ENCODE peak calls at places on chromosomes 4 and X, in eight cellular contexts. S is sigmoid colon, C is foreskin fibroblast, Y is AG04450, V is body of pancreas, Z is GM20000, E is osteocyte, U is epithelial cell of esophagus. I is an unnamed sample.
A peak's percentile ranks its signal among the peaks of the same experiment; 100 is the strongest.

GRCh38 chrX:70089575-70090297 is 27.5 kb downstream of the OTUD6A start:
- DNase-seq in Z (no peak), V (no peak), U (peak; percentile 7), C (peak; percentile 52), Y (no peak), S (no peak), E (no peak), I (peak; percentile 64)

GRCh38 chrX:71542411-71542810 is 9.5 kb downstream of the OGT start:
- DNase-seq in Y (no peak), V (no peak), S (no peak), E (no peak), Z (no peak), C (peak; percentile 76), U (peak; percentile 66), I (peak; percentile 42)

GRCh38 chrX:101658661-101659477 is 781 bp downstream of the ARMCX2 start:
- DNase-seq in C (peak; percentile 75), Y (no peak), E (no peak), V (peak; percentile 70), U (peak; percentile 54), Z (peak; percentile 52), S (peak; percentile 88), I (no peak)

GRCh38 chrX:104854790-104855340 is 288.9 kb downstream of the IL1RAPL2 start:
- DNase-seq in V (no peak), S (no peak), U (no peak), Y (no peak), E (no peak), C (peak; percentile 0), Z (no peak), I (no peak)

GRCh38 chrX:132488092-132488749 is 617 bp downstream of the MBNL3 start:
- DNase-seq in Z (no peak), V (no peak), U (peak; percentile 52), S (no peak), C (peak; percentile 63), Y (no peak), E (no peak), I (peak; percentile 20)

GRCh38 chrX:9781941-9782340 is 4.3 kb upstream of the SHROOM2 start:
- DNase-seq in V (no peak), E (no peak), Z (no peak), S (no peak), U (no peak), Y (no peak), C (no peak), I (no peak)

GRCh38 chr4:37879365-37879764 is 11.5 kb upstream of the TBC1D1 start:
- DNase-seq in C (no peak), U (no peak), Y (no peak), V (no peak), E (no peak), Z (no peak), S (no peak), I (no peak)

GRCh38 chr4:150063128-150063527 is 15.1 kb upstream of the DCLK2 start:
- DNase-seq in V (no peak), Z (no peak), Y (no peak), C (no peak), U (no peak), S (no peak), E (no peak), I (no peak)

GRCh38 chr4:47251363-47252135 is 212.0 kb downstream of the COMMD8 start:
- DNase-seq in E (no peak), U (no peak), S (peak; percentile 32), V (no peak), C (no peak), Y (no peak), Z (no peak), I (no peak)

GRCh38 chr4:100117749-100118148 is 72.5 kb downstream of the DDIT4L start:
- DNase-seq in V (no peak), Z (no peak), U (no peak), S (no peak), E (no peak), C (no peak), Y (no peak), I (no peak)

GRCh38 chr4:1368421-1369090 is 21.5 kb downstream of the UVSSA start:
- DNase-seq in Z (no peak), E (no peak), V (peak; percentile 17), U (no peak), C (no peak), S (peak; percentile 54), Y (no peak), I (no peak)

GRCh38 chr4:25938251-25939186 is 24.5 kb downstream of the SMIM20 start:
- DNase-seq in C (peak; percentile 94), V (no peak), Z (peak; percentile 66), U (peak; percentile 65), S (no peak), E (no peak), Y (no peak), I (peak; percentile 75)

GRCh38 chr4:16079046-16079445 is 4.8 kb downstream of the PROM1 start:
- DNase-seq in Y (no peak), U (peak; percentile 70), Z (peak; percentile 68), V (no peak), E (no peak), S (no peak), C (no peak), I (no peak)

GRCh38 chr4:74376888-74377483 is 12.0 kb downstream of the EREG start:
- DNase-seq in U (peak; percentile 75), C (peak; percentile 81), Y (no peak), E (no peak), Z (peak; percentile 45), S (no peak), V (no peak), I (peak; percentile 69)
- TF ChIP-seq CTCF in U (peak; percentile 66), C (peak; percentile 49), Y (peak; percentile 72), E (peak; percentile 75), Z (no peak), S (peak; percentile 53), V (peak; percentile 34), I (peak; percentile 87)

GRCh38 chr4:24672871-24673270 is 88.5 kb upstream of the DHX15 start:
- DNase-seq in E (no peak), Y (no peak), C (no peak), V (no peak), S (no peak), U (no peak), Z (no peak), I (no peak)
- TF ChIP-seq CTCF in E (no peak), Y (no peak), C (no peak), V (no peak), S (no peak), U (no peak), Z (no peak), I (no peak)

GRCh38 chr4:87839309-87839946 is 6.7 kb downstream of the MEPE start:
- DNase-seq in Y (peak; percentile 11), C (peak; percentile 69), S (peak; percentile 69), U (peak; percentile 56), E (no peak), Z (peak; percentile 42), V (peak; percentile 38), I (peak; percentile 41)
- TF ChIP-seq CTCF in Y (peak; percentile 83), C (peak; percentile 74), S (peak; percentile 76), U (peak; percentile 84), E (peak; percentile 80), Z (peak; percentile 32), V (peak; percentile 68), I (peak; percentile 93)

DNA sequence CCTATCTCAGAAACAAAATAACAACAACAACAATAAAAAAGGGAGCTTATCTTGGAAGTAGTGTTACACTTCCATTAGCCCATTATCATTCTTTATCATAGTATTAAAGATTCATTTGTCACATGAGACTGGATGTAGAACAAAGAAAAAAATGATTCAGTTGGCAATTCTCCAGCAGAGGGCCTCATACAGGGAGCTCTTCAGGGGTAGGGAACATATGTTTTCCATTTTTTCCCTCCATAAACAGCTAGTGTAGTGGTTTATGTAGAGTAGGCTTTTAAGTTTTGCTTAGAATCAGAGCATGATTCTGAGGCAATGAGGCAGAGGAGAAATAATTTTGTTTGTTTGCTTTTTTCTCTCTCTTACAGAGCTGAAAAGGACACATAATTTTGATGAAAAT is 5.8 kb downstream of the CPE start:
- DNase-seq in E (no peak), C (peak; percentile 83), V (no peak), Z (no peak), U (peak; percentile 52), Y (no peak), S (no peak), I (no peak)
- TF ChIP-seq CTCF in E (peak; percentile 30), C (no peak), V (no peak), Z (no peak), U (no peak), Y (no peak), S (no peak), I (no peak)

GRCh38 chr4:72500214-72500613 is 68.8 kb downstream of the ADAMTS3 start:
- DNase-seq in C (no peak), E (no peak), Z (no peak), S (no peak), Y (no peak), V (no peak), U (no peak), I (no peak)

GRCh38 chr4:72494156-72494555 is 74.9 kb downstream of the ADAMTS3 start:
- DNase-seq in E (no peak), C (no peak), V (no peak), U (no peak), Z (no peak), S (no peak), Y (no peak), I (no peak)

DNA sequence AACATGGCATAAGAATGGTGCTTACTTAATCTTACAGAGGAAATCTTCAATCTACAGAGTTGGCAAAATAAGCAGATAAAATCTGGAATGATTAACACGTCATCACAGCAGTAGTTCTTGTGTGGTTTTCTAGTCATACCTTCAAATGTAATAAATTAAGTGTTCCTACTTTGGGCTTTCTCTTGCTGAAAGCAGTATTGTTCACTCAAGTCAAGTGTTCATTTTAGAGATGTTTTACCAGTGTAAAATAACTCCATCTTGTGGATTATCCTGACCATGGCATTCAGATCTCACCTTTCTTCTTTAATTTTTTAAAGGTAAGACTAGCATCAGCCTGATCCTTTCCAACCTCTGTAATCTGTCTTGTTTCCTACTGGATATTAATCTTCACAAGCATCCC is 72.9 kb downstream of the ADAMTS3 start:
- DNase-seq in V (no peak), E (no peak), C (no peak), U (peak; percentile 24), Y (no peak), S (no peak), Z (no peak), I (no peak)
- TF ChIP-seq CTCF in V (no peak), E (peak; percentile 38), C (no peak), U (peak; percentile 33), Y (no peak), S (no peak), Z (no peak), I (peak; percentile 59)

I was measured in HFFc6.